ENCODE peak calls at places on chromosomes 16 and 17, in seven cellular contexts. P is SK-N-SH, A is GM12878, D is H1, Q is HCT116, K is K562, V is HepG2. X is an unnamed sample.

GRCh38 chr16:50208460-50208931 is 55.4 kb downstream of the TENT4B start:
- DNase-seq in A (no peak), K (no peak), V (peak), D (no peak), Q (no peak), P (no peak), X (no peak)

GRCh38 chr17:73020110-73020509 is 72.4 kb downstream of the SLC39A11 start:
- DNase-seq in V (no peak), Q (no peak), K (no peak), A (no peak), D (no peak), P (no peak), X (no peak)

GRCh38 chr17:81126281-81127132 is 38.8 kb upstream of the PVALEF start:
- DNase-seq in K (no peak), D (no peak), V (no peak), P (no peak), Q (no peak), A (no peak), X (no peak)

GRCh38 chr16:3774156-3774767 is 56.9 kb upstream of the TRAP1 start:
- DNase-seq in A (no peak), K (no peak), V (no peak), D (no peak), P (no peak), Q (no peak), X (no peak)

GRCh38 chr17:81553616-81554181 is 1.5 kb upstream of the FAAP100 start:
- DNase-seq in Q (peak), P (peak), A (peak), V (no peak), K (peak), D (no peak), X (no peak)

GRCh38 chr17:30093463-30094147 is 23.0 kb upstream of the NSRP1 start:
- DNase-seq in Q (peak), A (peak), P (peak), D (no peak), K (peak), V (peak), X (peak)

GRCh38 chr16:69179255-69180010 is 7.5 kb upstream of the SNTB2 start:
- DNase-seq in P (peak), A (no peak), Q (no peak), V (peak), K (no peak), D (no peak), X (peak)

GRCh38 chr17:71402661-71403141 is 718.1 kb upstream of the SOX9 start:
- DNase-seq in D (no peak), K (no peak), A (no peak), V (no peak), P (peak), Q (no peak), X (no peak)

GRCh38 chr16:13298676-13299075 is 397.3 kb downstream of the SHISA9 start:
- DNase-seq in A (no peak), Q (no peak), P (no peak), K (no peak), V (no peak), D (no peak), X (no peak)

GRCh38 chr17:81429813-81430510 is 34.7 kb downstream of the BAHCC1 start:
- DNase-seq in P (peak), A (no peak), K (no peak), V (no peak), D (no peak), Q (no peak), X (no peak)

GRCh38 chr17:12519956-12520594 is 145.6 kb upstream of the MYOCD start:
- DNase-seq in A (no peak), P (no peak), K (no peak), V (no peak), D (no peak), Q (no peak), X (no peak)

GRCh38 chr17:7218774-7219173 is 862 bp downstream of the DLG4 start:
- DNase-seq in P (no peak), V (no peak), D (no peak), K (no peak), A (no peak), Q (no peak), X (no peak)

GRCh38 chr17:1060991-1061390 is 64.1 kb downstream of the TIMM22 start:
- DNase-seq in K (no peak), V (no peak), D (no peak), P (no peak), Q (peak), A (no peak), X (no peak)

GRCh38 chr17:81049372-81049911 is 14.5 kb downstream of the BAIAP2 start:
- DNase-seq in K (no peak), A (peak), D (no peak), V (no peak), P (no peak), Q (no peak), X (no peak)

GRCh38 chr16:68126395-68126794 is 41.2 kb downstream of the NFATC3 start:
- DNase-seq in K (no peak), A (peak), V (no peak), Q (no peak), P (no peak), D (no peak), X (no peak)

GRCh38 chr17:7588553-7589203 is 1.2 kb downstream of the SOX15 start:
- DNase-seq in V (no peak), K (no peak), D (no peak), A (no peak), P (peak), Q (no peak), X (no peak)

GRCh38 chr17:77061711-77062110 is 79.1 kb upstream of the SEC14L1 start:
- DNase-seq in K (no peak), Q (no peak), D (no peak), P (no peak), V (no peak), A (no peak), X (no peak)

GRCh38 chr17:29726721-29727252 is 104.1 kb upstream of the CORO6 start:
- DNase-seq in A (peak), P (peak), K (peak), D (no peak), Q (no peak), V (no peak), X (no peak)

GRCh38 chr16:75695708-75696107 is 5.6 kb downstream of the DUXB start:
- DNase-seq in Q (peak), D (no peak), K (peak), V (peak), P (peak), A (no peak), X (no peak)

DNA sequence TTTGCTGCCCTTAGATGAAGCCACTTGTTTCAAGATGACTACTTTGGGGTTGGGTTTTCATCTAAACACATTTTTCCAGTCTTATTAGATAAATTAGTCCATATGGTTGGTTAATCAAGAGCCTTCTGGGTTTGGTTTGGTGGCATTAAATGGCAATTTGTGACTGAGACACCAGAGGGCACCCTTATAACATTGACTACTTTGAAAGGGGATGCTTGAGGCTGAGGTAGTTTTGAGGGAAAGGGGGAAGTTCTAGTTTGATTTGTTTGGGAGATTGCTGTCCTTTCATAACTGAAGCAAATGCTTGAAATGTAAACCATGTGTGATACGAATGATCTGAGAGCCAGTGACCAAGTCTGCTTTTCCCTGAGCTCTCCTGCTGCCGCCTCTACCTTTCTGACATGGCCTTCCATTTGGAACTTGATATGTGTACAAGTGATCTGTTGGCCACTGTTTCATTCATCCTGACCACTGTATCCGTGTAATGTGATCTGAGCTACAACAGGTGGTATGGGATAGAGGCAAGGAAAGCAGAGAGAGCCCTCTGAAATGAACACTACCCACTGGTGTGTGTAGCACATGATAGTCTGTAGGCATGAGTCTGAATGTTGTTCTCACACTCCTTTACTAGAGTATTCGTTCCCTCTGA is 5.8 kb upstream of the RARA start:
- DNase-seq in A (no peak), Q (peak), D (no peak), K (peak), P (peak), V (peak), X (no peak)
- TF ChIP-seq JUND in A (no peak), Q (no peak), D (no peak), K (no peak), P (no peak), V (no peak), X (no peak)

GRCh38 chr16:86598607-86599318 is 20.4 kb downstream of the FOXL1 start:
- DNase-seq in V (no peak), A (no peak), D (no peak), Q (no peak), P (no peak), K (no peak), X (no peak)

GRCh38 chr16:86597126-86597879 is 19.0 kb downstream of the FOXL1 start:
- DNase-seq in P (no peak), Q (no peak), D (no peak), V (no peak), K (no peak), A (no peak), X (no peak)

GRCh38 chr16:86601356-86601755 is 23.0 kb downstream of the FOXL1 start:
- DNase-seq in K (no peak), D (no peak), V (no peak), P (no peak), Q (no peak), A (no peak), X (no peak)

GRCh38 chr16:86595983-86596605 is 17.7 kb downstream of the FOXL1 start:
- DNase-seq in K (no peak), D (no peak), A (no peak), V (no peak), P (no peak), Q (no peak), X (no peak)

GRCh38 chr16:86597880-86598606 is 19.7 kb downstream of the FOXL1 start:
- DNase-seq in D (no peak), K (peak), P (no peak), A (no peak), V (no peak), Q (no peak), X (no peak)
- TF ChIP-seq JUND in D (no peak), K (no peak), P (no peak), A (no peak), V (no peak), Q (no peak), X (no peak)

GRCh38 chr17:37359682-37360188 is 16.1 kb upstream of the C17orf78 start:
- DNase-seq in V (no peak), K (no peak), A (no peak), D (no peak), Q (no peak), P (no peak), X (no peak)
- TF ChIP-seq JUND in V (no peak), K (no peak), A (no peak), D (no peak), Q (no peak), P (no peak), X (no peak)

GRCh38 chr16:88878356-88878755 is 11.9 kb upstream of the PABPN1L start:
- DNase-seq in V (no peak), K (no peak), P (no peak), A (no peak), D (no peak), Q (no peak), X (no peak)
- TF ChIP-seq JUND in V (no peak), K (no peak), P (no peak), A (no peak), D (no peak), Q (no peak), X (no peak)

GRCh38 chr17:49926886-49927285 is 42.1 kb upstream of the DLX4 start:
- DNase-seq in V (no peak), Q (no peak), P (no peak), A (no peak), K (peak), D (no peak), X (no peak)
- TF ChIP-seq JUND in V (no peak), Q (no peak), P (no peak), A (no peak), K (peak), D (no peak), X (no peak)

DNA sequence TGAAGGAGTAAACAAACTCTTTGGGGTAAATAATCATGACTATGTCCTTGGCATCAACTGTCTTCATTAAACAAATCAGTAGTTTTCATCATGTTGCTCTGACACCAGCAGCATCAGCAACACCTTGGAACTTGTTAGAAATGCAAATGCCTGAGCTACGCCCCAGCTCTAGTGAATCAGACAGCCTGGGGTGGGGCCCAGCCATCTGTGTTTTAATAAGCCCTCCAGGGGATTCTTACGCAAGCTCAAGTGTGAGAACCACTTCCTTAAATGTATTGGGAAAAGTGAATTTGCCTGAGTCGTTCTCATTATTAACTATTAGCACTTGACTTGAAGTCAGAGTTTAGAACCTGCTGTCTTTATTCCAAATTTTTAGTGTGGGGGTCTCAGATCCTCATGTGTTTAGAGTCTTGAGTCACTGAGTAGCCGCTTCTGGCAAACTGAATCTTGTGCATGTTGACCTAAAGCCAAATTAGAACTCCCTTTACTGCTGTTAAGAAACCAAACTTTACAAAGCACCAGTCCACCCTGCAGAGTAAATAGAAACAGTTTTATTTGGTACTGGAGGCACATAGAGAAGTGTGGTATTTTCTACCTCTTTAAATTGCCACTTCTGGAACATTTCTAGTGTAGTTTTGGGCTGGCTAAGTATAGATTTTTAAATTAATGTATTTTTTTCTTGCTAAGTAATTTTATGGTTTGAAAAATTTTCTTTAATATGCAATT is 137.4 kb upstream of the COX10 start:
- DNase-seq in P (no peak), D (no peak), A (no peak), Q (no peak), K (no peak), V (no peak), X (no peak)
- TF ChIP-seq JUND in P (no peak), D (no peak), A (no peak), Q (no peak), K (no peak), V (no peak), X (no peak)

GRCh38 chr17:58574025-58574424 is 59.6 kb upstream of the MTMR4 start:
- DNase-seq in D (no peak), K (no peak), A (no peak), Q (no peak), P (no peak), V (no peak), X (no peak)

GRCh38 chr17:58577696-58578095 is 63.3 kb upstream of the MTMR4 start:
- DNase-seq in V (peak), D (no peak), A (no peak), K (peak), Q (peak), P (peak), X (peak)

GRCh38 chr17:58572846-58573245 is 58.4 kb upstream of the MTMR4 start:
- DNase-seq in V (peak), Q (no peak), P (no peak), D (no peak), A (no peak), K (peak), X (no peak)

GRCh38 chr17:58576679-58577367 is 62.4 kb upstream of the MTMR4 start:
- DNase-seq in A (no peak), K (no peak), V (peak), P (no peak), Q (no peak), D (no peak), X (no peak)

GRCh38 chr17:58575511-58575910 is 61.1 kb upstream of the MTMR4 start:
- DNase-seq in A (no peak), P (no peak), D (no peak), V (no peak), Q (peak), K (peak), X (peak)
- TF ChIP-seq JUND in A (no peak), P (peak), D (no peak), V (no peak), Q (peak), K (peak), X (peak)

DNA sequence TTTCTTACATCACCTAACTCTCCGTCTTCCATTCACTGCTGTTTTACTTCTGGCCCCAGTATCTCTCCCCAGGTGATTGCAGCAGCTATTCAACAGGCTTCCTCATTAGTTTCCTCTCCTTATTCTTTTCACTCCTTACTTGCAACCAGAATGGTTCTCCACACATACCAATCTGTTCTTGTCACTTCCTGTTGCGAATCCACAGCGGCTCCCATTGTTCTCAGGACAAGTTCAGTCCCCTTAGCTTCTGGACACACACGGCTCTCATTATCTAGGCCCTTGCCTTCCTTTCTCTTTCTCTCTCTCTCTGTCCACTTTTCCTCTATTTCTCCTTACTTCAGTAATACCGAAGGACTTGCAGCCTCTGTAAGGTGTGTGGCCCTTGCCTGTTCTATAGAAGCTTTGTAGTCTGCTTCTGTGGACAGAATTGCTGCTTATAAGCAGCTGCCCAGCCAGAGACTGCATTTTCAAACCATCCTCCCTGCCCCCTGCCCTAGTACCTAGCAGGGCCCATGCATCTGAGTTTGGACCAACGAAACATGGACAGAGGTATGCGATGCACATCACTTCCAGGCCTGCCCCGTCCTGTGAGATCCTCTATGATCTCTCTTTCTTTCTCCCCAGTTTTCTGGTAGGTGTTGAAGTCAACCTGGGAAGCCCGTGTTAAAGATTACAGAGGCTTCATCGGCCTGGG is 45.7 kb downstream of the VAT1L start:
- DNase-seq in V (no peak), K (no peak), A (no peak), D (peak), P (no peak), Q (no peak), X (no peak)
- TF ChIP-seq JUND in V (no peak), K (no peak), A (no peak), D (peak), P (peak), Q (no peak), X (no peak)

GRCh38 chr17:50238594-50239287 is 35.5 kb upstream of the TMEM92 start:
- DNase-seq in P (no peak), D (no peak), A (no peak), K (no peak), V (peak), Q (no peak), X (no peak)
- TF ChIP-seq JUND in P (no peak), D (no peak), A (no peak), K (no peak), V (no peak), Q (no peak), X (no peak)

X was measured in T47D.